ENCODE peak calls at places on chromosome 2, in five cellular contexts. One of them, this sample, is unnamed.

GRCh38 chr2:71538656-71539265 is 85.4 kb downstream of the DYSF start:
- DNase-seq in C1 segment of cervical spinal cord: no peak
- DNase-seq in NCI-H1436 treated with DMSO at 0.1 percent for 48 hours: no peak
- DNase-seq in NB4: no peak
- DNase-seq in spleen: no peak
- DNase-seq in this sample: no peak

GRCh38 chr2:44283116-44283666 is 7.9 kb downstream of the SLC3A1 start:
- DNase-seq in C1 segment of cervical spinal cord: no peak
- DNase-seq in NCI-H1436 treated with DMSO at 0.1 percent for 48 hours: no peak
- DNase-seq in NB4: no peak
- DNase-seq in spleen: no peak
- DNase-seq in this sample: no peak

GRCh38 chr2:33372940-33373553 is 103.4 kb upstream of the RASGRP3 start:
- DNase-seq in C1 segment of cervical spinal cord: no peak
- DNase-seq in NCI-H1436 treated with DMSO at 0.1 percent for 48 hours: no peak
- DNase-seq in NB4: peak; percentile 54
- DNase-seq in spleen: no peak
- DNase-seq in this sample: peak; percentile 38

GRCh38 chr2:172105715-172106124 is 3.0 kb upstream of the DLX2 start:
- DNase-seq in C1 segment of cervical spinal cord: no peak
- DNase-seq in NCI-H1436 treated with DMSO at 0.1 percent for 48 hours: no peak
- DNase-seq in NB4: no peak
- DNase-seq in spleen: no peak
- DNase-seq in this sample: no peak

GRCh38 chr2:177078416-177078815 is 134.2 kb upstream of the HNRNPA3 start:
- DNase-seq in C1 segment of cervical spinal cord: peak; percentile 17
- DNase-seq in NCI-H1436 treated with DMSO at 0.1 percent for 48 hours: no peak
- DNase-seq in NB4: peak; percentile 19
- DNase-seq in spleen: no peak
- DNase-seq in this sample: no peak

GRCh38 chr2:203909192-203909945 is 27.2 kb upstream of the ICOS start:
- DNase-seq in C1 segment of cervical spinal cord: peak; percentile 27
- DNase-seq in NCI-H1436 treated with DMSO at 0.1 percent for 48 hours: no peak
- DNase-seq in NB4: peak; percentile 32
- DNase-seq in spleen: no peak
- DNase-seq in this sample: no peak

GRCh38 chr2:149291881-149292280 is 38.5 kb upstream of the LYPD6 start:
- DNase-seq in C1 segment of cervical spinal cord: no peak
- DNase-seq in NCI-H1436 treated with DMSO at 0.1 percent for 48 hours: no peak
- DNase-seq in NB4: no peak
- DNase-seq in spleen: no peak
- DNase-seq in this sample: no peak

GRCh38 chr2:12046641-12047040 is 300.2 kb downstream of the LPIN1 start:
- DNase-seq in C1 segment of cervical spinal cord: no peak
- DNase-seq in NCI-H1436 treated with DMSO at 0.1 percent for 48 hours: no peak
- DNase-seq in NB4: no peak
- DNase-seq in spleen: no peak
- DNase-seq in this sample: no peak

GRCh38 chr2:172249336-172249735 is 146.6 kb upstream of the DLX2 start:
- DNase-seq in C1 segment of cervical spinal cord: no peak
- DNase-seq in NCI-H1436 treated with DMSO at 0.1 percent for 48 hours: no peak
- DNase-seq in NB4: peak; percentile 21
- DNase-seq in spleen: no peak
- DNase-seq in this sample: no peak